ENCODE peak calls at places on chromosomes 4 and X, in nine cellular contexts. One of them, this sample, is unnamed.

GRCh38 chr4:93788712-93789111 is 39.8 kb upstream of the ATOH1 start:
- DNase-seq in astrocyte of the spinal cord: peak
- DNase-seq in ovary: no peak
- DNase-seq in mammary epithelial cell: peak
- DNase-seq in fibroblast of lung: no peak
- DNase-seq in AG09309: no peak
- DNase-seq in choroid plexus epithelial cell: peak
- DNase-seq in PC-9: peak
- DNase-seq in NB4: peak
- DNase-seq in this sample: peak

GRCh38 chr4:80255374-80256095 is 10.9 kb upstream of the FGF5 start:
- DNase-seq in PC-9: no peak
- DNase-seq in AG09309: peak
- DNase-seq in fibroblast of lung: peak
- DNase-seq in astrocyte of the spinal cord: peak
- DNase-seq in NB4: no peak
- DNase-seq in choroid plexus epithelial cell: no peak
- DNase-seq in ovary: no peak
- DNase-seq in mammary epithelial cell: peak
- DNase-seq in this sample: no peak

GRCh38 chr4:4984186-4984585 is 35.1 kb downstream of the CYTL1 start:
- DNase-seq in PC-9: peak
- DNase-seq in AG09309: no peak
- DNase-seq in choroid plexus epithelial cell: no peak
- DNase-seq in fibroblast of lung: no peak
- DNase-seq in NB4: no peak
- DNase-seq in mammary epithelial cell: peak
- DNase-seq in astrocyte of the spinal cord: no peak
- DNase-seq in ovary: no peak
- DNase-seq in this sample: no peak

GRCh38 chrX:129108936-129109335 is 414.4 kb downstream of the SMARCA1 start:
- DNase-seq in NB4: no peak
- DNase-seq in astrocyte of the spinal cord: no peak
- DNase-seq in ovary: no peak
- DNase-seq in choroid plexus epithelial cell: no peak
- DNase-seq in AG09309: no peak
- DNase-seq in mammary epithelial cell: no peak
- DNase-seq in fibroblast of lung: no peak
- DNase-seq in PC-9: no peak
- DNase-seq in this sample: no peak

GRCh38 chrX:151870603-151871002 is 42.1 kb upstream of the MAGEA4 start:
- DNase-seq in fibroblast of lung: peak
- DNase-seq in choroid plexus epithelial cell: peak
- DNase-seq in AG09309: peak
- DNase-seq in ovary: no peak
- DNase-seq in mammary epithelial cell: peak
- DNase-seq in astrocyte of the spinal cord: peak
- DNase-seq in NB4: no peak
- DNase-seq in PC-9: peak
- DNase-seq in this sample: peak

GRCh38 chrX:27254663-27255062 is 208.5 kb downstream of the PPP4R3C start:
- DNase-seq in ovary: no peak
- DNase-seq in astrocyte of the spinal cord: no peak
- DNase-seq in choroid plexus epithelial cell: no peak
- DNase-seq in PC-9: no peak
- DNase-seq in mammary epithelial cell: no peak
- DNase-seq in AG09309: no peak
- DNase-seq in fibroblast of lung: no peak
- DNase-seq in NB4: peak
- DNase-seq in this sample: no peak

GRCh38 chr4:150173420-150173819 is 95.2 kb downstream of the DCLK2 start:
- DNase-seq in fibroblast of lung: peak
- DNase-seq in ovary: no peak
- DNase-seq in NB4: no peak
- DNase-seq in mammary epithelial cell: no peak
- DNase-seq in AG09309: no peak
- DNase-seq in choroid plexus epithelial cell: peak
- DNase-seq in PC-9: no peak
- DNase-seq in astrocyte of the spinal cord: peak
- DNase-seq in this sample: peak

GRCh38 chrX:119036369-119037029 is 36.3 kb upstream of the CT47C1 start:
- DNase-seq in NB4: no peak
- DNase-seq in AG09309: no peak
- DNase-seq in choroid plexus epithelial cell: no peak
- DNase-seq in astrocyte of the spinal cord: no peak
- DNase-seq in PC-9: peak
- DNase-seq in mammary epithelial cell: no peak
- DNase-seq in fibroblast of lung: no peak
- DNase-seq in ovary: no peak
- DNase-seq in this sample: no peak

GRCh38 chrX:113260474-113260873 is 419.8 kb upstream of the AMOT start:
- DNase-seq in PC-9: no peak
- DNase-seq in NB4: peak
- DNase-seq in ovary: no peak
- DNase-seq in AG09309: no peak
- DNase-seq in choroid plexus epithelial cell: no peak
- DNase-seq in astrocyte of the spinal cord: no peak
- DNase-seq in fibroblast of lung: no peak
- DNase-seq in mammary epithelial cell: no peak
- DNase-seq in this sample: no peak

GRCh38 chr4:83074086-83074704 is 39.2 kb downstream of the COPS4 start:
- DNase-seq in fibroblast of lung: peak
- DNase-seq in PC-9: peak
- DNase-seq in NB4: peak
- DNase-seq in astrocyte of the spinal cord: peak
- DNase-seq in mammary epithelial cell: peak
- DNase-seq in ovary: no peak
- DNase-seq in AG09309: peak
- DNase-seq in choroid plexus epithelial cell: peak
- DNase-seq in this sample: peak

GRCh38 chr4:40173470-40173875 is 23.4 kb upstream of the RHOH start:
- DNase-seq in NB4: no peak
- DNase-seq in choroid plexus epithelial cell: no peak
- DNase-seq in PC-9: no peak
- DNase-seq in astrocyte of the spinal cord: no peak
- DNase-seq in mammary epithelial cell: no peak
- DNase-seq in AG09309: no peak
- DNase-seq in ovary: no peak
- DNase-seq in fibroblast of lung: no peak
- DNase-seq in this sample: peak

GRCh38 chr4:8185280-8185679 is 13.8 kb upstream of the SH3TC1 start:
- DNase-seq in PC-9: no peak
- DNase-seq in mammary epithelial cell: peak
- DNase-seq in AG09309: peak
- DNase-seq in ovary: no peak
- DNase-seq in choroid plexus epithelial cell: peak
- DNase-seq in fibroblast of lung: peak
- DNase-seq in NB4: peak
- DNase-seq in astrocyte of the spinal cord: peak
- DNase-seq in this sample: peak

GRCh38 chrX:10010686-10011085 is 43.5 kb downstream of the CLDN34 start:
- DNase-seq in ovary: no peak
- DNase-seq in fibroblast of lung: peak
- DNase-seq in mammary epithelial cell: peak
- DNase-seq in PC-9: peak
- DNase-seq in AG09309: no peak
- DNase-seq in NB4: no peak
- DNase-seq in choroid plexus epithelial cell: peak
- DNase-seq in astrocyte of the spinal cord: no peak
- DNase-seq in this sample: no peak

GRCh38 chr4:11505225-11505971 is 76.7 kb upstream of the HS3ST1 start:
- DNase-seq in fibroblast of lung: peak
- DNase-seq in ovary: no peak
- DNase-seq in astrocyte of the spinal cord: peak
- DNase-seq in NB4: peak
- DNase-seq in AG09309: no peak
- DNase-seq in PC-9: peak
- DNase-seq in mammary epithelial cell: peak
- DNase-seq in choroid plexus epithelial cell: peak
- DNase-seq in this sample: peak

GRCh38 chr4:45869199-45869598 is 254.7 kb downstream of the GABRG1 start:
- DNase-seq in AG09309: no peak
- DNase-seq in fibroblast of lung: no peak
- DNase-seq in choroid plexus epithelial cell: no peak
- DNase-seq in ovary: no peak
- DNase-seq in mammary epithelial cell: no peak
- DNase-seq in NB4: no peak
- DNase-seq in astrocyte of the spinal cord: no peak
- DNase-seq in PC-9: no peak
- DNase-seq in this sample: no peak

GRCh38 chr4:8280876-8281440 is 11.4 kb downstream of the HTRA3 start:
- DNase-seq in ovary: peak
- DNase-seq in fibroblast of lung: no peak
- DNase-seq in PC-9: no peak
- DNase-seq in choroid plexus epithelial cell: no peak
- DNase-seq in mammary epithelial cell: no peak
- DNase-seq in astrocyte of the spinal cord: no peak
- DNase-seq in NB4: no peak
- DNase-seq in AG09309: no peak
- DNase-seq in this sample: no peak

GRCh38 chr4:19748911-19749473 is 502.7 kb upstream of the SLIT2 start:
- DNase-seq in ovary: no peak
- DNase-seq in NB4: no peak
- DNase-seq in mammary epithelial cell: no peak
- DNase-seq in fibroblast of lung: peak
- DNase-seq in choroid plexus epithelial cell: no peak
- DNase-seq in AG09309: peak
- DNase-seq in astrocyte of the spinal cord: peak
- DNase-seq in PC-9: no peak
- DNase-seq in this sample: peak

DNA sequence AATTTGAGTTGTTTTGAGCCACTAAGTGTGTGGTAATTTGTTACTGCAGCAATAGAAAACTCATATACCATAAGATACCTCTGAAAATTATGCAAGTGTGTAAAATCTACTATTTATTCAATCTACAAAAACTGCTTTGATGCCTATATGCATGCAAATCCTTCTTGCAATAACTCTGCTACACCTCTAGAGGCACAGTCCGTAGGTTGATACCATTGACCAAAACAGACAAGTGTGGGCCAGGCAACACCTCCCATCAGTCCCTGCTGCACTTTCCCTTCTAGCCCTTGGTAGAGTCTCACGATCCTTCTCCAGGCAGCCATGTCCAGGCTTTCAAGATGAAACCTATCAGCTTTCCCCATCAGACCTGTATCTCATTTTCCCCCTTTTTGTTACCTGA is 48.8 kb upstream of the FAM9A start:
- DNase-seq in mammary epithelial cell: no peak
- DNase-seq in PC-9: peak
- DNase-seq in NB4: peak
- DNase-seq in fibroblast of lung: no peak
- DNase-seq in ovary: no peak
- DNase-seq in astrocyte of the spinal cord: no peak
- DNase-seq in choroid plexus epithelial cell: no peak
- DNase-seq in AG09309: no peak
- DNase-seq in this sample: no peak
- TF ChIP-seq CTCF in mammary epithelial cell: no peak
- TF ChIP-seq CTCF in PC-9: no peak
- TF ChIP-seq CTCF in NB4: peak
- TF ChIP-seq CTCF in fibroblast of lung: peak
- TF ChIP-seq CTCF in ovary: no peak
- TF ChIP-seq CTCF in astrocyte of the spinal cord: peak
- TF ChIP-seq CTCF in choroid plexus epithelial cell: peak
- TF ChIP-seq CTCF in AG09309: peak
- TF ChIP-seq CTCF in this sample: no peak

GRCh38 chrX:134544614-134545255 is 84.8 kb downstream of the HPRT1 start:
- DNase-seq in PC-9: no peak
- DNase-seq in AG09309: no peak
- DNase-seq in mammary epithelial cell: no peak
- DNase-seq in choroid plexus epithelial cell: no peak
- DNase-seq in ovary: peak
- DNase-seq in astrocyte of the spinal cord: no peak
- DNase-seq in fibroblast of lung: no peak
- DNase-seq in NB4: no peak
- DNase-seq in this sample: no peak
- H3K4me3 ChIP-seq in PC-9: no peak
- H3K4me3 ChIP-seq in AG09309: no peak
- H3K4me3 ChIP-seq in mammary epithelial cell: no peak
- H3K4me3 ChIP-seq in choroid plexus epithelial cell: peak
- H3K4me3 ChIP-seq in ovary: peak
- H3K4me3 ChIP-seq in astrocyte of the spinal cord: no peak
- H3K4me3 ChIP-seq in fibroblast of lung: no peak
- H3K4me3 ChIP-seq in NB4: no peak
- H3K4me3 ChIP-seq in this sample: no peak

DNA sequence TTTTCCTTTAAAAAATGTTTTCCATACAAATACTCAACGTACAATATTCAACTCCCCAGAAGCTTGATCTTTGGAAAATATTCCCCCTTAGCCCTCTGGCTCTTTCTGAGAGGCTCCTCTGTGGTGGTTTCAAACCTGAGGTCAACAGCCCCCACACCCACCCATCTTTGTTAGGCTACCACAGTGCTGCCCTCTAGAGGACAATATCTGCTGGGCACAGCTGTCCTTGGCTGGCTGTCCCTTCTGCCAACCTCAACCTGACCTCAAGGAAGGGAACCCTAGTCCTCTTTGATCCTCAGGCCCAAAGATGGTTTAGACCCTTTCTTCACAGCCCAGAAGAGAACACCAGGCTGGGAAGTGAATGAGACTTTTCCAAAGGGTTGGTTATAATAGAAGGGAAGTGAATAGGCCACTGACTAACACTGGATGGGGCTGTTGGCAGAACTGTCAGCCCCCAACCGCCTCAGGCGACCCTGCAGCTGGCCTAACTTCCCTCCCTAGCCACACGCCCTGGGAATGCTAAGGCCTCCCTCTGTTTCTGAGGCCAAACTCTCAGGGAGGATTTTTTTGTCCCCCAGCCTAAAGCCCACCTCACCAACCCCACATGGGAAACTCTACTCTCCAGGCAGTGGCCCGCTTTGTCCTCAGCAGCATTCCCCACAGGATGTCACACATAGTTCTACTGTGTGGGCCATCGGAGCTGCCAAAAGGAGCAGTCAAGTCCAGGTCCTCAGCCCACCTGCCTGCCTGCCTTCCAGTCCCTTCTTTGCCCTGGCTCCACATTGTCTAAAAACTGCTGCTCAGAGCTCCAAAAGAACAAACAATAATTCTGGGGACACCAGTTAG is 34.3 kb downstream of the NYX start:
- DNase-seq in AG09309: no peak
- DNase-seq in fibroblast of lung: no peak
- DNase-seq in NB4: peak
- DNase-seq in mammary epithelial cell: no peak
- DNase-seq in ovary: no peak
- DNase-seq in astrocyte of the spinal cord: no peak
- DNase-seq in choroid plexus epithelial cell: no peak
- DNase-seq in PC-9: no peak
- DNase-seq in this sample: peak
- TF ChIP-seq CTCF in AG09309: peak
- TF ChIP-seq CTCF in fibroblast of lung: peak
- TF ChIP-seq CTCF in NB4: peak
- TF ChIP-seq CTCF in mammary epithelial cell: peak
- TF ChIP-seq CTCF in ovary: no peak
- TF ChIP-seq CTCF in astrocyte of the spinal cord: peak
- TF ChIP-seq CTCF in choroid plexus epithelial cell: peak
- TF ChIP-seq CTCF in PC-9: peak
- TF ChIP-seq CTCF in this sample: peak

DNA sequence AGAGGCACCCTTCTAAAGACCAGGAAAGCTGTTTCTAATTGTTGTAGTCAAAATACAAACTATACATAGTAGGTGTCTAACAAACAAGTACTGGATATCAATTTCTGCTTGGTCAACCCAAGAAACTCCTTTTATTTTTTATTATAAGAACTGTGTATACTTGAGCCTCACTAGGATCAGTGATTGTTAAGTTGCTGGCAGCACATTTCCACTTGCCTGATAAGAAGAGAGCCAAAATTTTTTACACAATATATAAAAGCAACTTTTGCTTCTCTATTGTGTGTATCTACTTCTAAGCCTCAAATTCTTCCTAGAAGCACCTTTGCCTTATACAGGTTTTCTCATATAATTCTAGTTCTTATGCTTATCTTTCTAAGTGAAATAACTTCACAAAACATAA is 703.0 kb upstream of the EPHA5 start:
- DNase-seq in choroid plexus epithelial cell: no peak
- DNase-seq in astrocyte of the spinal cord: no peak
- DNase-seq in ovary: no peak
- DNase-seq in PC-9: no peak
- DNase-seq in mammary epithelial cell: no peak
- DNase-seq in fibroblast of lung: no peak
- DNase-seq in NB4: no peak
- DNase-seq in AG09309: no peak
- DNase-seq in this sample: peak
- H3K4me3 ChIP-seq in choroid plexus epithelial cell: no peak
- H3K4me3 ChIP-seq in astrocyte of the spinal cord: no peak
- H3K4me3 ChIP-seq in ovary: no peak
- H3K4me3 ChIP-seq in PC-9: no peak
- H3K4me3 ChIP-seq in mammary epithelial cell: no peak
- H3K4me3 ChIP-seq in fibroblast of lung: no peak
- H3K4me3 ChIP-seq in NB4: no peak
- H3K4me3 ChIP-seq in AG09309: no peak
- H3K4me3 ChIP-seq in this sample: no peak

This sample was measured in fibroblast of the aortic adventitia.